ENCODE peak calls at places on chromosomes 13 and 19, in four cellular contexts. One of them, this sample, is unnamed.

GRCh38 chr19:27673986-27674385 is 1539.0 kb downstream of the UQCRFS1 start:
- DNase-seq in mucosa of gallbladder: no peak
- DNase-seq in endodermal cell: no peak
- DNase-seq in tibial artery: no peak
- DNase-seq in this sample: no peak

GRCh38 chr19:12611361-12611699 is 610 bp downstream of the ZNF791 start:
- DNase-seq in tibial artery: peak; percentile 77
- DNase-seq in endodermal cell: peak; percentile 86
- DNase-seq in mucosa of gallbladder: peak; percentile 70
- DNase-seq in this sample: peak; percentile 95

GRCh38 chr13:31605076-31605858 is 134.1 kb upstream of the RXFP2 start:
- DNase-seq in mucosa of gallbladder: no peak
- DNase-seq in tibial artery: no peak
- DNase-seq in endodermal cell: no peak
- DNase-seq in this sample: no peak

GRCh38 chr13:26710166-26710565 is 50.4 kb downstream of the GPR12 start:
- DNase-seq in mucosa of gallbladder: no peak
- DNase-seq in endodermal cell: no peak
- DNase-seq in tibial artery: no peak
- DNase-seq in this sample: peak; percentile 46

GRCh38 chr19:14361824-14362223 is 19.4 kb upstream of the ADGRE5 start:
- DNase-seq in mucosa of gallbladder: no peak
- DNase-seq in tibial artery: no peak
- DNase-seq in endodermal cell: peak; percentile 84
- DNase-seq in this sample: peak; percentile 68

GRCh38 chr19:11692127-11692790 is 46.5 kb downstream of the ZNF823 start:
- DNase-seq in endodermal cell: no peak
- DNase-seq in tibial artery: no peak
- DNase-seq in mucosa of gallbladder: no peak
- DNase-seq in this sample: no peak

GRCh38 chr13:45737571-45738002 is 35.5 kb downstream of the CBY2 start:
- DNase-seq in mucosa of gallbladder: no peak
- DNase-seq in tibial artery: no peak
- DNase-seq in endodermal cell: peak; percentile 88
- DNase-seq in this sample: peak; percentile 57

GRCh38 chr19:10580979-10581631 is 6.0 kb downstream of the AP1M2 start:
- DNase-seq in tibial artery: peak; percentile 91
- DNase-seq in endodermal cell: peak; percentile 96
- DNase-seq in mucosa of gallbladder: peak; percentile 88
- DNase-seq in this sample: peak; percentile 96

This sample was measured in NCI-H82.